ENCODE peak calls at places on chromosomes 13 and 19, in five cellular contexts. T is activated gamma-delta T cell treated with Interleukin-2 at 50 U/mL for 16 hours, K is AG09309, P is KG1, D is A172. C is an unnamed sample.

GRCh38 chr13:80671773-80672172 is 330.8 kb upstream of the SPRY2 start:
- DNase-seq in T (no peak), K (no peak), P (no peak), D (no peak), C (no peak)

GRCh38 chr13:79386125-79386822 is 19.8 kb downstream of the RBM26 start:
- DNase-seq in T (no peak), K (no peak), P (no peak), D (no peak), C (no peak)

GRCh38 chr19:47274891-47275865 is 493 bp downstream of the INAFM1 start:
- DNase-seq in T (no peak), K (no peak), P (no peak), D (no peak), C (no peak)

GRCh38 chr13:67841071-67841470 is 610.9 kb upstream of the PCDH9 start:
- DNase-seq in T (no peak), K (no peak), P (no peak), D (no peak), C (no peak)

GRCh38 chr13:88014527-88014926 is 343.4 kb downstream of the SLITRK5 start:
- DNase-seq in T (no peak), K (no peak), P (no peak), D (no peak), C (no peak)

GRCh38 chr19:33502521-33502920 is 19.1 kb downstream of the PEPD start:
- DNase-seq in T (no peak), K (no peak), P (no peak), D (no peak), C (no peak)

GRCh38 chr19:43699506-43700367 is 16.1 kb upstream of the IRGC start:
- DNase-seq in T (no peak), K (no peak), P (no peak), D (no peak), C (no peak)

GRCh38 chr19:4064551-4065260 is 2.0 kb downstream of the ZBTB7A start:
- DNase-seq in T (peak), K (no peak), P (no peak), D (peak), C (no peak)

GRCh38 chr19:15161028-15161984 is 39.5 kb downstream of the NOTCH3 start:
- DNase-seq in T (no peak), K (no peak), P (no peak), D (no peak), C (no peak)

GRCh38 chr13:24038846-24039330 is 121.6 kb upstream of the SPATA13 start:
- DNase-seq in T (no peak), K (no peak), P (no peak), D (peak), C (no peak)

GRCh38 chr13:99027260-99027659 is 49.4 kb upstream of the DOCK9 start:
- DNase-seq in T (no peak), K (no peak), P (no peak), D (peak), C (no peak)

GRCh38 chr13:111265006-111265700 is 55.3 kb upstream of the TEX29 start:
- DNase-seq in T (no peak), K (no peak), P (no peak), D (no peak), C (no peak)

GRCh38 chr13:40377783-40378182 is 288.7 kb downstream of the FOXO1 start:
- DNase-seq in T (no peak), K (peak), P (no peak), D (no peak), C (no peak)

GRCh38 chr19:46287585-46287984 is 9.3 kb upstream of the HIF3A start:
- DNase-seq in T (no peak), K (no peak), P (no peak), D (no peak), C (no peak)

GRCh38 chr13:76854894-76855293 is 31.3 kb downstream of the KCTD12 start:
- DNase-seq in T (no peak), K (no peak), P (no peak), D (peak), C (no peak)

GRCh38 chr19:46376241-46377153 is 29.6 kb downstream of the PPP5C start:
- DNase-seq in T (no peak), K (no peak), P (no peak), D (no peak), C (no peak)

GRCh38 chr13:98155475-98156111 is 12.7 kb downstream of the FARP1 start:
- DNase-seq in T (no peak), K (no peak), P (no peak), D (peak), C (no peak)

GRCh38 chr13:109517516-109517915 is 268.9 kb downstream of the IRS2 start:
- DNase-seq in T (no peak), K (no peak), P (no peak), D (no peak), C (no peak)

GRCh38 chr13:103833453-103833852 is 767.2 kb upstream of the SLC10A2 start:
- DNase-seq in T (no peak), K (no peak), P (no peak), D (no peak), C (no peak)

GRCh38 chr19:29836409-29836825 is 24.6 kb downstream of the CCNE1 start:
- DNase-seq in T (no peak), K (no peak), P (no peak), D (no peak), C (no peak)

GRCh38 chr19:35673121-35673804 is 6.9 kb downstream of the UPK1A start:
- DNase-seq in T (peak), K (peak), P (no peak), D (peak), C (peak)

GRCh38 chr19:19371056-19371455 is 34.4 kb upstream of the GATAD2A start:
- DNase-seq in T (no peak), K (no peak), P (no peak), D (peak), C (no peak)

GRCh38 chr13:37956536-37956935 is 87.0 kb upstream of the TRPC4 start:
- DNase-seq in T (no peak), K (no peak), P (no peak), D (no peak), C (no peak)

GRCh38 chr19:8209111-8209964 is at the start of gene CERS4:
- DNase-seq in T (peak), K (no peak), P (peak), D (no peak), C (no peak)

GRCh38 chr13:46355906-46356305 is 31.1 kb downstream of the RUBCNL start:
- DNase-seq in T (no peak), K (no peak), P (no peak), D (peak), C (no peak)

C was measured in Panc1.